ENCODE peak calls at places on chromosomes 7 and 10, in seven cellular contexts. L is OCI-LY7, M is GM06990, S is AG04450, E is uterus, B is heart left ventricle, P is HCT116. U is an unnamed sample.

GRCh38 chr10:114879541-114880158 is 58.1 kb downstream of the FHIP2A start:
- DNase-seq in L (peak; percentile 45), M (no peak), S (no peak), E (no peak), B (no peak), P (peak; percentile 43), U (peak; percentile 75)

GRCh38 chr7:40493609-40494041 is 358.8 kb downstream of the SUGCT start:
- DNase-seq in L (no peak), M (no peak), S (no peak), E (no peak), B (no peak), P (no peak), U (no peak)

GRCh38 chr10:51090190-51090589 is 15.9 kb downstream of the PRKG1 start:
- DNase-seq in L (no peak), M (no peak), S (no peak), E (no peak), B (peak; percentile 26), P (no peak), U (no peak)

GRCh38 chr7:14691597-14692203 is 210.9 kb downstream of the DGKB start:
- DNase-seq in L (peak; percentile 47), M (no peak), S (peak; percentile 4), E (peak; percentile 35), B (peak; percentile 55), P (peak; percentile 32), U (peak; percentile 47)

GRCh38 chr7:23026164-23026563 is 12.2 kb upstream of the HYCC1 start:
- DNase-seq in L (no peak), M (no peak), S (no peak), E (no peak), B (no peak), P (no peak), U (no peak)

GRCh38 chr7:89687266-89687665 is 467.0 kb upstream of the STEAP1 start:
- DNase-seq in L (no peak), M (no peak), S (no peak), E (no peak), B (no peak), P (no peak), U (no peak)

GRCh38 chr10:58268946-58269831 is at the start of gene CISD1:
- DNase-seq in L (peak; percentile 98), M (peak; percentile 99), S (peak; percentile 99), E (peak; percentile 94), B (peak; percentile 98), P (peak; percentile 99), U (peak; percentile 100)

GRCh38 chr10:38038107-38038931 is 27.8 kb downstream of the ZNF33A start:
- DNase-seq in L (peak; percentile 48), M (peak; percentile 45), S (no peak), E (no peak), B (no peak), P (no peak), U (peak; percentile 64)

GRCh38 chr7:38451840-38452239 is 178.4 kb upstream of the TARP start:
- DNase-seq in L (no peak), M (no peak), S (no peak), E (no peak), B (no peak), P (peak; percentile 10), U (peak; percentile 29)

GRCh38 chr10:102394079-102394800 is 1.3 kb upstream of the NFKB2 start:
- DNase-seq in L (peak; percentile 96), M (peak; percentile 99), S (peak; percentile 82), E (peak; percentile 92), B (peak; percentile 97), P (peak; percentile 95), U (peak; percentile 98)

GRCh38 chr10:104297697-104298660 is 29.0 kb downstream of the GSTO2 start:
- DNase-seq in L (peak; percentile 41), M (no peak), S (no peak), E (no peak), B (no peak), P (no peak), U (no peak)

GRCh38 chr10:59033622-59034021 is 142.8 kb upstream of the PHYHIPL start:
- DNase-seq in L (no peak), M (no peak), S (no peak), E (no peak), B (no peak), P (no peak), U (peak; percentile 35)

GRCh38 chr7:136911362-136911761 is 42.9 kb downstream of the CHRM2 start:
- DNase-seq in L (no peak), M (no peak), S (no peak), E (no peak), B (no peak), P (no peak), U (no peak)

GRCh38 chr10:97101166-97101940 is 84.4 kb downstream of the SLIT1 start:
- DNase-seq in L (peak; percentile 14), M (no peak), S (no peak), E (no peak), B (no peak), P (no peak), U (peak; percentile 3)

GRCh38 chr7:116953727-116954442 is 584 bp downstream of the ST7 start:
- DNase-seq in L (peak; percentile 73), M (no peak), S (peak; percentile 65), E (peak; percentile 56), B (peak; percentile 67), P (peak; percentile 43), U (peak; percentile 64)

GRCh38 chr7:28349637-28350036 is 62.7 kb upstream of the CREB5 start:
- DNase-seq in L (no peak), M (no peak), S (no peak), E (no peak), B (no peak), P (no peak), U (no peak)

GRCh38 chr7:1883031-1883761 is 213.1 kb downstream of the ELFN1 start:
- DNase-seq in L (no peak), M (no peak), S (peak; percentile 16), E (no peak), B (no peak), P (peak; percentile 68), U (no peak)

DNA sequence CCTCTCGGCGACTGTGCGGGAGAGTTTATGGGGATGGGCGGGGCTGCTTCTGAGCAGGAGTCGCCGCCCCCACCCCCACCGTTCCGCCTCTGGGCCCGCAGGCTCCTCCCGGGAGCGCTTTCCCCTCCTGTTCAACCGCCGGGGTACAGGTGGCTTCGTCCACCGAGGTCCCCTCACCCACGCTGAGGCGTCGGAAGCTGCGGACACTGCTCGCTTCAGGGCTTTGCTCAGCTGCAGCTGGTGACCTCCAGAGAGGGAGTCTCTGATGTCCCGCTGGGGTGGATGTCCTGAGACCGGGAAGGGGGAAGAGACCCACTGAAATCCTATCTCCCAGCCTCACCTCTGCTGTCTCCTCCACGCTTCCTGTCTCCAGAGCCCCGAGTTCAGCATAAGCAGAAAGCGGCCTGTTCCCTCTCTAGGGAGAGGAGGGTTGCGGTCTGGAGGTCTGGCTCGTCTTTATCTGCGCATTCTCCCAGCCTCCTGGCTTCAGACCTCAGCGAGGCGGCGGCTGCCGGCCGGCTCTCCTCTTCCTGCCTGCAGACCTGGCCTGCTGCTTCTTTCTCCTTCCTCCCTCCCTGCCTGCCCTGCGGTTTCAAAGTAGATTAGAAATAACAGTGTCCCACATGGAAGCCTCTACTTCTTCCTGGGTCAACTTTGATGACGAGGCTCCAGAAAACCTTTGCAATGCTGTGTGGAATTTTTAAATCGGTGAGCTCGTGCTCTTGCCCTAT is 1.8 kb downstream of the CYP2E1 start:
- DNase-seq in L (no peak), M (no peak), S (no peak), E (no peak), B (no peak), P (no peak), U (no peak)
- H3K4me3 ChIP-seq in L (no peak overlapping the region), M (no peak overlapping the region), S (no peak overlapping the region), E (no peak overlapping the region), B (peak overlapping the region; percentile 31), P (no peak overlapping the region), U (no peak overlapping the region)

GRCh38 chr10:12797471-12798262 is 203.8 kb downstream of the CCDC3 start:
- DNase-seq in L (no peak), M (no peak), S (peak; percentile 30), E (no peak), B (no peak), P (no peak), U (no peak)

GRCh38 chr10:12801214-12802087 is 200.1 kb downstream of the CCDC3 start:
- DNase-seq in L (no peak), M (no peak), S (no peak), E (no peak), B (no peak), P (no peak), U (no peak)

GRCh38 chr10:12799144-12799543 is 202.4 kb downstream of the CCDC3 start:
- DNase-seq in L (no peak), M (no peak), S (no peak), E (no peak), B (no peak), P (no peak), U (no peak)

GRCh38 chr10:12799746-12800145 is 201.8 kb downstream of the CCDC3 start:
- DNase-seq in L (no peak), M (no peak), S (no peak), E (no peak), B (no peak), P (no peak), U (no peak)

DNA sequence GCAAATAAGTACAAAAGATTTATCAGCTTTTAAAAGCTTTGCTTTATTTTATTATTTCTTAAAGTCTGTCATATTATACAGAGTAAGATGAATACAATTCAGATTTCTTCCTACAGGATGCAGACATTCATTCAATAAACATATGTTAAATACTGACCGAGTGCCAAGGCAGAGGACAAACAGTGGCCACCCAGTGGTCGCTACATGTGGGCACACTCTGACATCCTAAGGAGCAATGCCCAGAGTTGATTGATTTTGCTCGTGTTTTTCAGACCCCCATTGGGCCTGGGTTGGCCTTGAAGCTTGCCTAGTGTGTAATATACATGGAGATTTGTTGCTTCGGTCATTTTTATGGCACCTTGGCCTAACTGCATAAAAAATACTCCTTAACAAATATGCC is 201.2 kb downstream of the CCDC3 start:
- DNase-seq in L (no peak), M (no peak), S (no peak), E (no peak), B (no peak), P (no peak), U (no peak)
- TF ChIP-seq CTCF in L (peak; percentile 32), M (no peak), S (peak; percentile 12), E (no peak), B (no peak), P (peak; percentile 48), U (no peak)

GRCh38 chr7:42250411-42250810 is 13.4 kb upstream of the GLI3 start:
- DNase-seq in L (no peak), M (no peak), S (no peak), E (no peak), B (no peak), P (no peak), U (no peak)
- H3K4me3 ChIP-seq in L (no peak overlapping the region), M (no peak overlapping the region), S (no peak overlapping the region), E (no peak overlapping the region), B (no peak overlapping the region), P (no peak overlapping the region), U (no peak overlapping the region)

GRCh38 chr10:93068411-93069244 is 5.1 kb upstream of the CYP26A1 start:
- DNase-seq in L (no peak), M (no peak), S (no peak), E (no peak), B (no peak), P (no peak), U (no peak)
- TF ChIP-seq CTCF in L (no peak), M (peak; percentile 13), S (peak; percentile 9), E (no peak), B (no peak), P (no peak), U (no peak)

U was measured in GM12865.